ENCODE peak calls at places on chromosomes 16 and 17, in six cellular contexts. One of them, this sample, is unnamed.

GRCh38 chr17:58338907-58339774 is 10.5 kb upstream of the TSPOAP1 start:
- DNase-seq in endodermal cell: peak; percentile 94
- DNase-seq in HAP-1: peak; percentile 20
- DNase-seq in SJSA1: peak; percentile 81
- DNase-seq in CD8-positive, alpha-beta memory T cell: no peak
- DNase-seq in spleen: peak; percentile 93
- DNase-seq in this sample: no peak

GRCh38 chr17:70636517-70637133 is 467.3 kb downstream of the KCNJ2 start:
- DNase-seq in endodermal cell: no peak
- DNase-seq in HAP-1: peak; percentile 16
- DNase-seq in SJSA1: no peak
- DNase-seq in CD8-positive, alpha-beta memory T cell: no peak
- DNase-seq in spleen: no peak
- DNase-seq in this sample: no peak

GRCh38 chr16:67967956-67968439 is 439 bp downstream of the SLC12A4 start:
- DNase-seq in endodermal cell: peak; percentile 67
- DNase-seq in HAP-1: peak; percentile 54
- DNase-seq in SJSA1: no peak
- DNase-seq in CD8-positive, alpha-beta memory T cell: peak; percentile 25
- DNase-seq in spleen: no peak
- DNase-seq in this sample: peak; percentile 2

GRCh38 chr16:57618306-57619132 is 9.9 kb upstream of the ADGRG1 start:
- DNase-seq in endodermal cell: peak; percentile 42
- DNase-seq in HAP-1: no peak
- DNase-seq in SJSA1: no peak
- DNase-seq in CD8-positive, alpha-beta memory T cell: no peak
- DNase-seq in spleen: peak; percentile 36
- DNase-seq in this sample: no peak

GRCh38 chr16:31505483-31505882 is 2.7 kb downstream of the RUSF1 start:
- DNase-seq in endodermal cell: no peak
- DNase-seq in HAP-1: no peak
- DNase-seq in SJSA1: no peak
- DNase-seq in CD8-positive, alpha-beta memory T cell: no peak
- DNase-seq in spleen: no peak
- DNase-seq in this sample: no peak

GRCh38 chr17:56319531-56319930 is 166.3 kb downstream of the ANKFN1 start:
- DNase-seq in endodermal cell: peak; percentile 42
- DNase-seq in HAP-1: no peak
- DNase-seq in SJSA1: no peak
- DNase-seq in CD8-positive, alpha-beta memory T cell: no peak
- DNase-seq in spleen: no peak
- DNase-seq in this sample: no peak

GRCh38 chr16:14133907-14134306 is 62.8 kb downstream of the MRTFB start:
- DNase-seq in endodermal cell: no peak
- DNase-seq in HAP-1: no peak
- DNase-seq in SJSA1: no peak
- DNase-seq in CD8-positive, alpha-beta memory T cell: no peak
- DNase-seq in spleen: no peak
- DNase-seq in this sample: no peak

GRCh38 chr17:17151962-17152361 is 54.2 kb downstream of the PLD6 start:
- DNase-seq in endodermal cell: no peak
- DNase-seq in HAP-1: no peak
- DNase-seq in SJSA1: peak; percentile 94
- DNase-seq in CD8-positive, alpha-beta memory T cell: no peak
- DNase-seq in spleen: peak; percentile 84
- DNase-seq in this sample: no peak

GRCh38 chr16:69477546-69477945 is 53.1 kb downstream of the CYB5B start:
- DNase-seq in endodermal cell: no peak
- DNase-seq in HAP-1: no peak
- DNase-seq in SJSA1: peak; percentile 50
- DNase-seq in CD8-positive, alpha-beta memory T cell: no peak
- DNase-seq in spleen: no peak
- DNase-seq in this sample: no peak

GRCh38 chr16:3922241-3922640 is 41.7 kb upstream of the CREBBP start:
- DNase-seq in endodermal cell: no peak
- DNase-seq in HAP-1: no peak
- DNase-seq in SJSA1: no peak
- DNase-seq in CD8-positive, alpha-beta memory T cell: no peak
- DNase-seq in spleen: peak; percentile 20
- DNase-seq in this sample: no peak

GRCh38 chr17:66339563-66339962 is 37.1 kb downstream of the PRKCA start:
- DNase-seq in endodermal cell: no peak
- DNase-seq in HAP-1: no peak
- DNase-seq in SJSA1: no peak
- DNase-seq in CD8-positive, alpha-beta memory T cell: no peak
- DNase-seq in spleen: no peak
- DNase-seq in this sample: no peak

GRCh38 chr16:86576591-86577313 is 1.6 kb upstream of the FOXL1 start:
- DNase-seq in endodermal cell: peak; percentile 69
- DNase-seq in HAP-1: no peak
- DNase-seq in SJSA1: no peak
- DNase-seq in CD8-positive, alpha-beta memory T cell: no peak
- DNase-seq in spleen: no peak
- DNase-seq in this sample: no peak

GRCh38 chr17:282912-283882 is 69.4 kb downstream of the RPH3AL start:
- DNase-seq in endodermal cell: no peak
- DNase-seq in HAP-1: peak; percentile 6
- DNase-seq in SJSA1: peak; percentile 15
- DNase-seq in CD8-positive, alpha-beta memory T cell: no peak
- DNase-seq in spleen: peak; percentile 40
- DNase-seq in this sample: no peak

GRCh38 chr17:17623904-17624303 is 32.4 kb upstream of the PEMT start:
- DNase-seq in endodermal cell: no peak
- DNase-seq in HAP-1: no peak
- DNase-seq in SJSA1: no peak
- DNase-seq in CD8-positive, alpha-beta memory T cell: no peak
- DNase-seq in spleen: no peak
- DNase-seq in this sample: no peak

GRCh38 chr17:42387663-42388380 is 420 bp downstream of the STAT3 start:
- DNase-seq in endodermal cell: peak; percentile 90
- DNase-seq in HAP-1: peak; percentile 48
- DNase-seq in SJSA1: peak; percentile 50
- DNase-seq in CD8-positive, alpha-beta memory T cell: peak; percentile 20
- DNase-seq in spleen: peak; percentile 92
- DNase-seq in this sample: peak; percentile 28

GRCh38 chr17:49746791-49747490 is 17.0 kb downstream of the FAM117A start:
- DNase-seq in endodermal cell: no peak
- DNase-seq in HAP-1: no peak
- DNase-seq in SJSA1: no peak
- DNase-seq in CD8-positive, alpha-beta memory T cell: no peak
- DNase-seq in spleen: no peak
- DNase-seq in this sample: peak; percentile 55

GRCh38 chr17:78628547-78629435 is 51.6 kb upstream of the DNAH17 start:
- DNase-seq in endodermal cell: no peak
- DNase-seq in HAP-1: no peak
- DNase-seq in SJSA1: no peak
- DNase-seq in CD8-positive, alpha-beta memory T cell: no peak
- DNase-seq in spleen: peak; percentile 67
- DNase-seq in this sample: no peak

GRCh38 chr16:68995011-68995504 is 110.4 kb upstream of the HAS3 start:
- DNase-seq in endodermal cell: peak; percentile 61
- DNase-seq in HAP-1: peak; percentile 50
- DNase-seq in SJSA1: peak; percentile 57
- DNase-seq in CD8-positive, alpha-beta memory T cell: no peak
- DNase-seq in spleen: no peak
- DNase-seq in this sample: no peak

GRCh38 chr17:48544356-48545021 is 420 bp downstream of the HOXB2 start:
- DNase-seq in endodermal cell: peak; percentile 90
- DNase-seq in HAP-1: peak; percentile 75
- DNase-seq in SJSA1: peak; percentile 79
- DNase-seq in CD8-positive, alpha-beta memory T cell: no peak
- DNase-seq in spleen: no peak
- DNase-seq in this sample: no peak

GRCh38 chr17:4706121-4706520 is 2.2 kb upstream of the PELP1 start:
- DNase-seq in endodermal cell: peak; percentile 75
- DNase-seq in HAP-1: no peak
- DNase-seq in SJSA1: no peak
- DNase-seq in CD8-positive, alpha-beta memory T cell: no peak
- DNase-seq in spleen: no peak
- DNase-seq in this sample: no peak

GRCh38 chr17:37713028-37713431 is 31.8 kb downstream of the HNF1B start:
- DNase-seq in endodermal cell: no peak
- DNase-seq in HAP-1: no peak
- DNase-seq in SJSA1: no peak
- DNase-seq in CD8-positive, alpha-beta memory T cell: no peak
- DNase-seq in spleen: no peak
- DNase-seq in this sample: no peak

GRCh38 chr17:81263371-81264181 is 24.5 kb downstream of the NDUFAF8 start:
- DNase-seq in endodermal cell: no peak
- DNase-seq in HAP-1: no peak
- DNase-seq in SJSA1: no peak
- DNase-seq in CD8-positive, alpha-beta memory T cell: no peak
- DNase-seq in spleen: no peak
- DNase-seq in this sample: no peak

GRCh38 chr17:81987161-81987770 is 9.8 kb downstream of the ASPSCR1 start:
- DNase-seq in endodermal cell: no peak
- DNase-seq in HAP-1: no peak
- DNase-seq in SJSA1: peak; percentile 48
- DNase-seq in CD8-positive, alpha-beta memory T cell: no peak
- DNase-seq in spleen: no peak
- DNase-seq in this sample: no peak

GRCh38 chr17:78818932-78819331 is 21.7 kb downstream of the USP36 start:
- DNase-seq in endodermal cell: no peak
- DNase-seq in HAP-1: no peak
- DNase-seq in SJSA1: no peak
- DNase-seq in CD8-positive, alpha-beta memory T cell: peak; percentile 42
- DNase-seq in spleen: peak; percentile 75
- DNase-seq in this sample: peak; percentile 76

GRCh38 chr16:66832661-66833305 is 2.0 kb upstream of the NAE1 start:
- DNase-seq in endodermal cell: no peak
- DNase-seq in HAP-1: no peak
- DNase-seq in SJSA1: no peak
- DNase-seq in CD8-positive, alpha-beta memory T cell: no peak
- DNase-seq in spleen: no peak
- DNase-seq in this sample: no peak

GRCh38 chr17:46758614-46759013 is 59.9 kb downstream of the WNT3 start:
- DNase-seq in endodermal cell: no peak
- DNase-seq in HAP-1: no peak
- DNase-seq in SJSA1: no peak
- DNase-seq in CD8-positive, alpha-beta memory T cell: no peak
- DNase-seq in spleen: no peak
- DNase-seq in this sample: no peak

GRCh38 chr16:55625843-55626242 is 29.9 kb upstream of the SLC6A2 start:
- DNase-seq in endodermal cell: no peak
- DNase-seq in HAP-1: no peak
- DNase-seq in SJSA1: no peak
- DNase-seq in CD8-positive, alpha-beta memory T cell: no peak
- DNase-seq in spleen: no peak
- DNase-seq in this sample: no peak

GRCh38 chr16:87233928-87234327 is 83.3 kb downstream of the C16orf95 start:
- DNase-seq in endodermal cell: peak; percentile 70
- DNase-seq in HAP-1: no peak
- DNase-seq in SJSA1: peak; percentile 59
- DNase-seq in CD8-positive, alpha-beta memory T cell: no peak
- DNase-seq in spleen: no peak
- DNase-seq in this sample: no peak

GRCh38 chr17:78665952-78666920 is 89.0 kb upstream of the DNAH17 start:
- DNase-seq in endodermal cell: no peak
- DNase-seq in HAP-1: no peak
- DNase-seq in SJSA1: no peak
- DNase-seq in CD8-positive, alpha-beta memory T cell: peak; percentile 12
- DNase-seq in spleen: peak; percentile 74
- DNase-seq in this sample: no peak

GRCh38 chr16:85535352-85536072 is 77.6 kb upstream of the GSE1 start:
- DNase-seq in endodermal cell: peak; percentile 81
- DNase-seq in HAP-1: no peak
- DNase-seq in SJSA1: no peak
- DNase-seq in CD8-positive, alpha-beta memory T cell: no peak
- DNase-seq in spleen: no peak
- DNase-seq in this sample: no peak

GRCh38 chr16:85536073-85536410 is 77.1 kb upstream of the GSE1 start:
- DNase-seq in endodermal cell: peak; percentile 51
- DNase-seq in HAP-1: no peak
- DNase-seq in SJSA1: no peak
- DNase-seq in CD8-positive, alpha-beta memory T cell: no peak
- DNase-seq in spleen: no peak
- DNase-seq in this sample: no peak

GRCh38 chr16:85536411-85537330 is 76.5 kb upstream of the GSE1 start:
- DNase-seq in endodermal cell: no peak
- DNase-seq in HAP-1: no peak
- DNase-seq in SJSA1: no peak
- DNase-seq in CD8-positive, alpha-beta memory T cell: no peak
- DNase-seq in spleen: no peak
- DNase-seq in this sample: no peak

GRCh38 chr16:85532147-85532546 is 81.0 kb upstream of the GSE1 start:
- DNase-seq in endodermal cell: no peak
- DNase-seq in HAP-1: no peak
- DNase-seq in SJSA1: no peak
- DNase-seq in CD8-positive, alpha-beta memory T cell: no peak
- DNase-seq in spleen: no peak
- DNase-seq in this sample: no peak

GRCh38 chr16:85534536-85535351 is 78.4 kb upstream of the GSE1 start:
- DNase-seq in endodermal cell: peak; percentile 38
- DNase-seq in HAP-1: no peak
- DNase-seq in SJSA1: no peak
- DNase-seq in CD8-positive, alpha-beta memory T cell: no peak
- DNase-seq in spleen: no peak
- DNase-seq in this sample: no peak
- H3K4me3 ChIP-seq in endodermal cell: no peak overlapping the region
- H3K4me3 ChIP-seq in HAP-1: no peak overlapping the region
- H3K4me3 ChIP-seq in SJSA1: no peak overlapping the region
- H3K4me3 ChIP-seq in CD8-positive, alpha-beta memory T cell: no peak overlapping the region
- H3K4me3 ChIP-seq in spleen: no peak overlapping the region
- H3K4me3 ChIP-seq in this sample: no peak overlapping the region

GRCh38 chr16:75113046-75113491 is 3.5 kb downstream of the LDHD start:
- DNase-seq in endodermal cell: peak; percentile 70
- DNase-seq in HAP-1: no peak
- DNase-seq in SJSA1: no peak
- DNase-seq in CD8-positive, alpha-beta memory T cell: no peak
- DNase-seq in spleen: peak; percentile 36
- DNase-seq in this sample: no peak
- H3K4me1 ChIP-seq in endodermal cell: no peaks in the 10 kb centered on the region
- H3K4me1 ChIP-seq in HAP-1: peaks cover 9% of the 10 kb centered on the region
- H3K4me1 ChIP-seq in SJSA1: peaks cover 33% of the 10 kb centered on the region
- H3K4me1 ChIP-seq in CD8-positive, alpha-beta memory T cell: peaks cover 32% of the 10 kb centered on the region
- H3K4me1 ChIP-seq in spleen: peaks cover 12% of the 10 kb centered on the region
- H3K4me1 ChIP-seq in this sample: peaks cover 32% of the 10 kb centered on the region

GRCh38 chr16:794091-794842 is 5.8 kb downstream of the CHTF18 start:
- DNase-seq in endodermal cell: no peak
- DNase-seq in HAP-1: no peak
- DNase-seq in SJSA1: no peak
- DNase-seq in CD8-positive, alpha-beta memory T cell: no peak
- DNase-seq in spleen: no peak
- DNase-seq in this sample: no peak
- H3K4me3 ChIP-seq in endodermal cell: no peak overlapping the region
- H3K4me3 ChIP-seq in HAP-1: no peak overlapping the region
- H3K4me3 ChIP-seq in SJSA1: no peak overlapping the region
- H3K4me3 ChIP-seq in CD8-positive, alpha-beta memory T cell: no peak overlapping the region
- H3K4me3 ChIP-seq in spleen: no peak overlapping the region
- H3K4me3 ChIP-seq in this sample: no peak overlapping the region

DNA sequence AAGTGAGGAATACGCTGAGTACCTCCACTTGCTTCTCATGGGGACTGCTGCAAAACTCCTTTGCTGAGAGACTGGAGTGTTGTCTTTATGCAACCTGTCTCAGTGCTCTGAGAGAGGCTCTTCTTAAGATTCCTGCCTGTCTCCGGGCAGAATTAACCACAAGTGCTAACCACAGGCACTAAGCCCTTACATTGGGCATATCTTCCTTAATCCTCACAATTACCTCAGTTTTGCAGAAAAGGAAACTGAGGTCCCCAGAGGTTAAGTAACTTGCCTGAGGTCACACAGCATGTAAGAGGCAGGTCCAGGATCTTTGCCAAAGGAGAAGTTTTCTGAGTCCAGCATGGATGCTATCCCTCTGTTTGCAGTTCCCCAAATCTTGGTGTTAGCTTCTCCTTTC is 86.0 kb downstream of the GP2 start:
- DNase-seq in endodermal cell: no peak
- DNase-seq in HAP-1: no peak
- DNase-seq in SJSA1: no peak
- DNase-seq in CD8-positive, alpha-beta memory T cell: no peak
- DNase-seq in spleen: no peak
- DNase-seq in this sample: no peak
- H3K4me1 ChIP-seq in endodermal cell: peaks cover 3% of the 10 kb centered on the region
- H3K4me1 ChIP-seq in HAP-1: no peaks in the 10 kb centered on the region
- H3K4me1 ChIP-seq in SJSA1: no peaks in the 10 kb centered on the region
- H3K4me1 ChIP-seq in CD8-positive, alpha-beta memory T cell: no peaks in the 10 kb centered on the region
- H3K4me1 ChIP-seq in spleen: no peaks in the 10 kb centered on the region
- H3K4me1 ChIP-seq in this sample: no peaks in the 10 kb centered on the region